ENCODE peak calls at places on chromosome 12, in eight cellular contexts. E is GM06990; U is HL-60; H is aorta; K is psoas muscle; Z is CD4-positive, alpha-beta memory T cell; F is heart right ventricle; L is ovary. M is an unnamed sample.

GRCh38 chr12:108649126-108649525 is 15.4 kb upstream of the SELPLG start:
- DNase-seq in F (no peak), Z (no peak), E (no peak), U (no peak), L (no peak), H (no peak), K (no peak), M (no peak)

GRCh38 chr12:66823857-66824570 is 145.1 kb upstream of the GRIP1 start:
- DNase-seq in K (no peak), F (no peak), H (no peak), E (no peak), Z (no peak), U (no peak), L (no peak), M (no peak)

GRCh38 chr12:27637524-27637923 is 58.7 kb upstream of the REP15 start:
- DNase-seq in K (no peak), E (no peak), L (no peak), Z (no peak), H (no peak), U (no peak), F (no peak), M (no peak)

GRCh38 chr12:27505124-27505523 is 18.9 kb upstream of the PPFIBP1 start:
- DNase-seq in L (no peak), F (no peak), Z (no peak), K (no peak), H (no peak), U (no peak), E (no peak), M (no peak)

GRCh38 chr12:118188690-118189371 is 52.9 kb downstream of the PEBP1 start:
- DNase-seq in H (no peak), Z (no peak), F (peak; percentile 32), E (no peak), U (no peak), L (peak; percentile 72), K (peak; percentile 39), M (no peak)

GRCh38 chr12:124369055-124369900 is 74.4 kb downstream of the RFLNA start:
- DNase-seq in E (no peak), K (peak; percentile 94), F (peak; percentile 91), U (no peak), H (peak; percentile 96), Z (no peak), L (peak; percentile 94), M (peak; percentile 92)

GRCh38 chr12:104624529-104624928 is 167.8 kb downstream of the CHST11 start:
- DNase-seq in K (no peak), F (no peak), H (no peak), E (no peak), Z (no peak), L (no peak), U (no peak), M (no peak)

GRCh38 chr12:34399631-34400422 is 377.5 kb downstream of the ALG10 start:
- DNase-seq in U (no peak), Z (no peak), E (no peak), L (peak; percentile 6), F (peak; percentile 1), H (peak; percentile 46), K (peak; percentile 4), M (peak; percentile 32)

GRCh38 chr12:124709722-124710656 is 142.6 kb upstream of the NCOR2 start:
- DNase-seq in Z (no peak), F (no peak), L (peak; percentile 51), U (no peak), K (no peak), H (no peak), E (no peak), M (no peak)

GRCh38 chr12:28017873-28018255 is 45.3 kb upstream of the PTHLH start:
- DNase-seq in H (no peak), E (no peak), U (no peak), F (no peak), K (no peak), Z (no peak), L (no peak), M (no peak)

GRCh38 chr12:46332260-46332659 is 40.3 kb downstream of the SLC38A2 start:
- DNase-seq in Z (no peak), F (no peak), K (no peak), L (no peak), U (no peak), E (no peak), H (no peak), M (no peak)

GRCh38 chr12:32727237-32727636 is 28.5 kb downstream of the YARS2 start:
- DNase-seq in F (no peak), K (no peak), U (no peak), L (no peak), H (no peak), E (no peak), Z (no peak), M (no peak)

GRCh38 chr12:112711507-112711906 is 80.0 kb upstream of the RPH3A start:
- DNase-seq in F (no peak), K (no peak), U (no peak), E (no peak), H (no peak), Z (no peak), L (no peak), M (no peak)

DNA sequence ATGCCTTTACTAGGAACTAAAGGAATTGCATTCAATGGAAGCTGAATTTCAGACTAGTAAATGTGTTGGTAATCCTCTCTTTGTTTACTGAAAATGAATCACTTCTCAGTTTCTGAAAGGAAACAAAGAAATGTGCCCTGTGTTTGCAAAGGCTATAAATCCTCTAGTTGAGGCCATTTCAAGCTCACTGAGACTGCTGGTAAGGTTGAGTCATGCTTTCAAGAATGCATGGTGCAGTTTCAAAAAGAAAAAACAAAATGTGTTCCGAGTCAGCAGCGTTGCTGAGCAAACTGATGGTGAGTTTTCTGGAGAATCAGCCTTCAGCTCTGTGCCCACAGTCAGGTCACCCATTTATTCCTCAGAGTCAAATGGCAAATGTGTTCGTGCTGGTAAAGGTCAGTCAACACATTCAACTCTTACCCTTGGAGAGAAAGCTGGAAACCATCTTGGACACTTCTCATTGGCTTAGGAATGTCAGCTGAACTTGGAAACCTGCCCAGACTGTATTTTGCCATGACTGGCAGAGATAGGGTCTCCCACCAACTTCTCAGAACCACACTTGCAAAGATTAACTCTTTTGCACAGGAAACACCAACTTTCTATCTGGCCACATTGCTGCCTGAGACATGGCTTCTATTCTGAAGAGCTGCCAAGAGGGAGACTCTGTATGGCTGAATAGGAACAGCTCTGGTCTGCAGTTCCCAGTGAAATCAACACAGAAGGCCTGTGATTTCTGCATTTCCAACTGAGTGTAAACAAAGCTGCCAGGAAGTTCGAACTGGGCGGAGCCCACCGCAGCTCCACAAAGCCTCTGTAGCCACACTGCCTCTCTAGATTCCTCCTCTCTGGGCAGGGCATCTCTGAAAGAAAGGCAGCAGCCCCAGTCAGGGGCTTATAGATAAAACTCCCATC is 484.4 kb downstream of the ATP23 start:
- DNase-seq in H (no peak), U (no peak), E (peak; percentile 19), Z (peak; percentile 4), F (no peak), L (peak; percentile 23), K (no peak), M (no peak)
- H3K4me3 ChIP-seq in H (no peak overlapping the region), U (no peak overlapping the region), E (peak overlapping the region; percentile 49), Z (no peak overlapping the region), F (no peak overlapping the region), L (no peak overlapping the region), K (no peak overlapping the region), M (no peak overlapping the region)

GRCh38 chr12:2403221-2403976 is 350.6 kb downstream of the CACNA1C start:
- DNase-seq in Z (no peak), H (no peak), L (no peak), K (no peak), F (no peak), E (no peak), U (peak; percentile 69), M (no peak)

GRCh38 chr12:2408262-2408661 is 355.5 kb downstream of the CACNA1C start:
- DNase-seq in L (no peak), H (no peak), F (no peak), K (no peak), U (no peak), Z (no peak), E (no peak), M (no peak)

GRCh38 chr12:2405039-2405438 is 352.3 kb downstream of the CACNA1C start:
- DNase-seq in H (no peak), Z (no peak), U (no peak), L (no peak), K (no peak), E (no peak), F (no peak), M (no peak)

GRCh38 chr12:2409656-2410265 is 357.0 kb downstream of the CACNA1C start:
- DNase-seq in H (no peak), L (no peak), E (no peak), Z (no peak), K (no peak), F (no peak), U (no peak), M (no peak)

GRCh38 chr12:2406903-2407302 is 354.1 kb downstream of the CACNA1C start:
- DNase-seq in K (no peak), U (no peak), H (no peak), L (no peak), E (no peak), F (no peak), Z (no peak), M (no peak)
- H3K27me3 ChIP-seq in K (no peaks in the 10 kb centered on the region), U (no peaks in the 10 kb centered on the region), H (no peaks in the 10 kb centered on the region), L (no peaks in the 10 kb centered on the region), E (peaks cover 1% of the 10 kb centered on the region), F (no peaks in the 10 kb centered on the region), Z (no peaks in the 10 kb centered on the region), M (no peaks in the 10 kb centered on the region)

GRCh38 chr12:130364578-130364977 is 26.9 kb downstream of the PIWIL1 start:
- DNase-seq in E (no peak), U (no peak), K (no peak), Z (no peak), F (no peak), L (no peak), H (no peak), M (no peak)
- H3K4me3 ChIP-seq in E (no peak overlapping the region), U (no peak overlapping the region), K (no peak overlapping the region), Z (no peak overlapping the region), F (no peak overlapping the region), L (no peak overlapping the region), H (no peak overlapping the region), M (no peak overlapping the region)

GRCh38 chr12:21526053-21526452 is at the start of gene SPX:
- DNase-seq in Z (no peak), L (no peak), U (no peak), H (no peak), F (no peak), E (no peak), K (no peak), M (no peak)

GRCh38 chr12:21529456-21529855 is 3.4 kb downstream of the SPX start:
- DNase-seq in Z (no peak), F (no peak), E (no peak), U (no peak), K (no peak), L (no peak), H (no peak), M (no peak)

GRCh38 chr12:21526721-21527345 is 737 bp downstream of the SPX start:
- DNase-seq in K (no peak), H (no peak), F (no peak), E (no peak), U (no peak), L (no peak), Z (no peak), M (no peak)

GRCh38 chr12:21527451-21528180 is 1.5 kb downstream of the SPX start:
- DNase-seq in Z (peak; percentile 58), F (peak; percentile 40), U (peak; percentile 47), K (peak; percentile 53), L (no peak), E (peak; percentile 64), H (peak; percentile 87), M (peak; percentile 57)

DNA sequence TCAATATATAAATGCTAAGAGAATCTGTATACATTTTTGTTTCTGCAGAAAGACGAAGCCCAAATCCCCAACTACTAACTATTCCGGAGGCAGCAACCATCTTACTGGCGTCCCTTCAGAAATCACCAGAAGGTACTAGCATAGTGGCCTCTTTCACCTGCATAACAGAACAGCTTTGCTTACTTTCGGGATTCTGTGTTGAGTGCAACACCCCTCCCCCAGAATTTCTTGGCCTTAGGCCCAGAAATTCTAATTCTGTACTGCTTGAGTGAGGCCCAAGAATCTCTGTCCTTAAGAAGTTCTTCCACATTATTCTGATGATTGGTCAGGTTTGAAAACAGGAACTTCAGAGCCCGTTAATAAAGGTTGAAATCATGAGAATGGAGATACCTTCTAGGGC is 2.9 kb downstream of the SPX start:
- DNase-seq in Z (no peak), H (no peak), E (no peak), U (no peak), F (peak; percentile 37), K (no peak), L (no peak), M (no peak)
- H3K27me3 ChIP-seq in Z (peaks cover 8% of the 10 kb centered on the region), H (no peaks in the 10 kb centered on the region), E (no peaks in the 10 kb centered on the region), U (peaks cover 52% of the 10 kb centered on the region), F (no peaks in the 10 kb centered on the region), K (no peaks in the 10 kb centered on the region), L (no peaks in the 10 kb centered on the region), M (peaks cover 12% of the 10 kb centered on the region)

M was measured in lower lobe of right lung.